ENCODE peak calls at places on chromosome 12, in ten cellular contexts. R is HTR-8/SVneo; A is NCI-H1105; J is stimulated activated CD4-positive, alpha-beta T cell treated with anti-CD3 and anti-CD28 coated beads, Interleukin-12 subunit alpha, Interleukin-12 subunit beta, amount 100 ng/mL, for 4 hours; T is T-helper 1 cell; V is NCI-H1436; U is activated T-helper 1 cell treated with Interleukin-2 at 50 U/mL for 16 hours; D is NCI-H345; B is GM12864; E is renal cortical epithelial cell. F is an unnamed sample.

GRCh38 chr12:104566244-104566993 is 109.7 kb downstream of the CHST11 start:
- DNase-seq in R (no peak), A (no peak), J (peak; percentile 40), T (no peak), V (no peak), U (no peak), D (no peak), B (no peak), E (no peak), F (no peak)

GRCh38 chr12:76558684-76559276 is 791 bp downstream of the OSBPL8 start:
- DNase-seq in R (peak; percentile 10), A (peak; percentile 39), J (peak; percentile 63), T (peak; percentile 83), V (peak; percentile 25), U (peak; percentile 74), D (peak; percentile 36), B (no peak), E (peak; percentile 33), F (peak; percentile 83)

GRCh38 chr12:3694673-3695072 is 58.2 kb downstream of the CRACR2A start:
- DNase-seq in R (no peak), A (no peak), J (no peak), T (no peak), V (no peak), U (no peak), D (no peak), B (no peak), E (no peak), F (no peak)

GRCh38 chr12:49930515-49931288 is 19.8 kb upstream of the AQP2 start:
- DNase-seq in R (no peak), A (no peak), J (no peak), T (no peak), V (no peak), U (no peak), D (no peak), B (no peak), E (peak; percentile 77), F (no peak)

GRCh38 chr12:9866786-9867379 is 2.3 kb downstream of the CLEC2B start:
- DNase-seq in R (no peak), A (no peak), J (no peak), T (no peak), V (no peak), U (no peak), D (no peak), B (no peak), E (no peak), F (no peak)

GRCh38 chr12:1212529-1212928 is 221.5 kb downstream of the ERC1 start:
- DNase-seq in R (no peak), A (no peak), J (no peak), T (no peak), V (no peak), U (no peak), D (no peak), B (no peak), E (no peak), F (no peak)

GRCh38 chr12:27547592-27547991 is 23.6 kb downstream of the PPFIBP1 start:
- DNase-seq in R (no peak), A (no peak), J (no peak), T (no peak), V (no peak), U (no peak), D (no peak), B (no peak), E (no peak), F (no peak)

GRCh38 chr12:52522346-52523011 is 2.3 kb upstream of the KRT5 start:
- DNase-seq in R (no peak), A (no peak), J (no peak), T (no peak), V (no peak), U (no peak), D (peak; percentile 58), B (no peak), E (no peak), F (no peak)

F was measured in T-helper 9 cell.